ENCODE peak calls at places on chromosome 16, in nine cellular contexts. Y is prostate gland, X is ovary, U is sigmoid colon, B is esophagus squamous epithelium, K is right lobe of liver, O is stomach, N is A549, P is body of pancreas. G is an unnamed sample.

GRCh38 chr16:21224800-21225199 is 8.7 kb upstream of the ANKS4B start:
- DNase-seq in Y (no peak), X (no peak), U (no peak), B (no peak), K (no peak), O (no peak), N (no peak), P (no peak), G (peak; percentile 9)

GRCh38 chr16:84266451-84266850 is 26.6 kb upstream of the KCNG4 start:
- DNase-seq in Y (no peak), X (no peak), U (no peak), B (no peak), K (peak; percentile 87), O (no peak), N (peak; percentile 74), P (peak; percentile 25), G (peak; percentile 65)

GRCh38 chr16:84357191-84357651 is 11.1 kb upstream of the ATP2C2 start:
- DNase-seq in Y (peak; percentile 50), X (no peak), U (no peak), B (no peak), K (no peak), O (no peak), N (no peak), P (no peak), G (no peak)

GRCh38 chr16:19559242-19559910 is 3.9 kb downstream of the VPS35L start:
- DNase-seq in Y (peak; percentile 36), X (no peak), U (no peak), B (no peak), K (no peak), O (no peak), N (peak; percentile 35), P (no peak), G (peak; percentile 65)

GRCh38 chr16:16022683-16023064 is 73.3 kb downstream of the ABCC1 start:
- DNase-seq in Y (no peak), X (no peak), U (no peak), B (no peak), K (no peak), O (no peak), N (no peak), P (no peak), G (peak; percentile 92)

GRCh38 chr16:77961811-77962210 is 60.5 kb upstream of the CLEC3A start:
- DNase-seq in Y (no peak), X (no peak), U (no peak), B (no peak), K (no peak), O (no peak), N (no peak), P (no peak), G (no peak)

GRCh38 chr16:28277537-28278388 is 14.6 kb upstream of the SBK1 start:
- DNase-seq in Y (peak; percentile 82), X (peak; percentile 87), U (peak; percentile 92), B (peak; percentile 59), K (peak; percentile 93), O (peak; percentile 91), N (peak; percentile 69), P (peak; percentile 91), G (peak; percentile 87)

GRCh38 chr16:66207139-66207863 is 159.2 kb upstream of the CDH5 start:
- DNase-seq in Y (no peak), X (no peak), U (no peak), B (no peak), K (no peak), O (no peak), N (no peak), P (no peak), G (no peak)

GRCh38 chr16:50252082-50252611 is 14.2 kb upstream of the ADCY7 start:
- DNase-seq in Y (no peak), X (no peak), U (no peak), B (no peak), K (no peak), O (no peak), N (no peak), P (no peak), G (no peak)

GRCh38 chr16:50255538-50255937 is 10.8 kb upstream of the ADCY7 start:
- DNase-seq in Y (no peak), X (no peak), U (no peak), B (no peak), K (no peak), O (no peak), N (no peak), P (no peak), G (no peak)

GRCh38 chr16:50253511-50253903 is 12.8 kb upstream of the ADCY7 start:
- DNase-seq in Y (no peak), X (no peak), U (no peak), B (no peak), K (no peak), O (no peak), N (no peak), P (no peak), G (no peak)

GRCh38 chr16:50252874-50253510 is 13.4 kb upstream of the ADCY7 start:
- DNase-seq in Y (no peak), X (no peak), U (no peak), B (no peak), K (no peak), O (no peak), N (no peak), P (no peak), G (no peak)

DNA sequence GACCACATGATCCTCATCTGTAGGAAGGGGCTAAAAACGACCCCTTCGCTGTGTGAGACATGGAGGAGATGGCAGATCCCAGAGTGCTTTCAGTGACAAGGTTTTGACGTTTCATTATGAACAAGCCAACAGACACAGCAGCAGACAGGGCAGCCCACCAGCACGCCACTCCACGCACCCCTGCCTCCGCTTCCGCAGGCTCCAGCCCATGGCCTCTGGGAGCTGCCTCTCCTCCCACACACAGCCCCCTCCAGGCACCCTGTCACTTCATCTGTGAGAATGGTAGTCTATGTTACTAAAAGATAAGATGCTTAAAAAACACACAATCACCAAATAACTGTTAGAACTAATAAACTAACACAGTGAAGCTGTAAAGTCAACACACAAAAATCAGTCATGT is 12.3 kb upstream of the ADCY7 start:
- DNase-seq in Y (no peak), X (no peak), U (no peak), B (no peak), K (no peak), O (no peak), N (no peak), P (no peak), G (peak; percentile 50)
- TF ChIP-seq POLR2A in Y (no peak), X (no peak), U (no peak), B (no peak), K (no peak), O (no peak), N (no peak), P (no peak), G (peak; percentile 45)

DNA sequence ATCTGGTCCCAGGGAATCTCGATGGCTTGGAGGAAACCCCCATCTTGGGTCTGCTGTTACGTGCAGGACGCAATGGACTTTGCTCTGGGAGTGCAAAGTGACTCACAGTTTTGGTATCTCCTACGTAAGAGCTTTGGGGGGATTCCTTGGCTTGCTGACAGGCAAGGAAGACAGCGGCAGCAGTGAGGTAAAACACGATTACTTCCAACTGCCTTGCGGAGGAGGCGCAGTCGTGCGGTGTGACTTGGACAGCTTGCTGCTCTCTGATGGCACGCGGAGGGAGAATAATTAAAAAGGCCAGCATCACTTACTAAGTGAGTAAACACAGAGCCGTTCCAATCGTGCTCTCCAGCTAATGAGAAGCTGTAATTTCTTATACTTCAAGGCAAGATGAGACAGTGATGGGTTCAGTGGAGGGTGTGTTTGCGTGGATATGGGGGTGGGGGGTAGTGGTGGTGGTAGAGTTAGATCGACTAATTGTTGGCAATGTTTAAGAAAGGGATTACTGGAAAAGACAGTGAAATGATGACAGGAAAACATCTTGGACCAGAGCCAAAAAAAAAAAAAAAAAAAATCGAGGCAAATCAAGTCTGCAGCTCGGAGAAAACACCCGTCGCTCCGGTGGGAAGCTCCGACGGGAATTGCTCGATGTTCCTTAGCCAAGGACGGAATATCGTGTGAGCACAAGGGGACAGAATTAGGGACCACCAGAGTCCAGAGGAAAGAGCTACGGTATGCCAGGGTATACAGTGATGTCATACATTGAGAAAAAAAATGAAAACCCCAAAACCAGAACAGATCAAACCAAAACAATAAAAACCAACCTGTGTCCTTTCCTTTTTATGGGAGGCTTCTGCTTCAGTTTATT is 184.9 kb upstream of the ZFHX3 start:
- DNase-seq in Y (no peak), X (peak; percentile 64), U (peak; percentile 84), B (no peak), K (no peak), O (no peak), N (peak; percentile 56), P (peak; percentile 61), G (no peak)
- TF ChIP-seq POLR2A in Y (no peak), X (no peak), U (no peak), B (no peak), K (no peak), O (no peak), N (no peak), P (no peak), G (no peak)

GRCh38 chr16:50024684-50025543 is at the start of gene CNEP1R1:
- DNase-seq in Y (peak; percentile 95), X (peak; percentile 94), U (peak; percentile 98), B (peak; percentile 80), K (peak; percentile 96), O (peak; percentile 93), N (peak; percentile 98), P (peak; percentile 94), G (peak; percentile 98)
- TF ChIP-seq POLR2A in Y (peak; percentile 49), X (no peak), U (peak; percentile 53), B (no peak), K (peak; percentile 68), O (no peak), N (peak; percentile 87), P (peak; percentile 70), G (peak; percentile 42)

GRCh38 chr16:87841608-87842208 is 27.6 kb downstream of the SLC7A5 start:
- DNase-seq in Y (no peak), X (no peak), U (no peak), B (no peak), K (peak; percentile 95), O (peak; percentile 65), N (no peak), P (no peak), G (no peak)

GRCh38 chr16:87838643-87839541 is 30.4 kb downstream of the SLC7A5 start:
- DNase-seq in Y (no peak), X (no peak), U (no peak), B (no peak), K (peak; percentile 91), O (peak; percentile 81), N (no peak), P (peak; percentile 42), G (no peak)

GRCh38 chr16:87840462-87840978 is 28.8 kb downstream of the SLC7A5 start:
- DNase-seq in Y (no peak), X (no peak), U (no peak), B (no peak), K (no peak), O (no peak), N (no peak), P (no peak), G (no peak)

GRCh38 chr16:87837627-87838289 is 31.5 kb downstream of the SLC7A5 start:
- DNase-seq in Y (no peak), X (no peak), U (no peak), B (no peak), K (peak; percentile 86), O (no peak), N (no peak), P (no peak), G (no peak)

DNA sequence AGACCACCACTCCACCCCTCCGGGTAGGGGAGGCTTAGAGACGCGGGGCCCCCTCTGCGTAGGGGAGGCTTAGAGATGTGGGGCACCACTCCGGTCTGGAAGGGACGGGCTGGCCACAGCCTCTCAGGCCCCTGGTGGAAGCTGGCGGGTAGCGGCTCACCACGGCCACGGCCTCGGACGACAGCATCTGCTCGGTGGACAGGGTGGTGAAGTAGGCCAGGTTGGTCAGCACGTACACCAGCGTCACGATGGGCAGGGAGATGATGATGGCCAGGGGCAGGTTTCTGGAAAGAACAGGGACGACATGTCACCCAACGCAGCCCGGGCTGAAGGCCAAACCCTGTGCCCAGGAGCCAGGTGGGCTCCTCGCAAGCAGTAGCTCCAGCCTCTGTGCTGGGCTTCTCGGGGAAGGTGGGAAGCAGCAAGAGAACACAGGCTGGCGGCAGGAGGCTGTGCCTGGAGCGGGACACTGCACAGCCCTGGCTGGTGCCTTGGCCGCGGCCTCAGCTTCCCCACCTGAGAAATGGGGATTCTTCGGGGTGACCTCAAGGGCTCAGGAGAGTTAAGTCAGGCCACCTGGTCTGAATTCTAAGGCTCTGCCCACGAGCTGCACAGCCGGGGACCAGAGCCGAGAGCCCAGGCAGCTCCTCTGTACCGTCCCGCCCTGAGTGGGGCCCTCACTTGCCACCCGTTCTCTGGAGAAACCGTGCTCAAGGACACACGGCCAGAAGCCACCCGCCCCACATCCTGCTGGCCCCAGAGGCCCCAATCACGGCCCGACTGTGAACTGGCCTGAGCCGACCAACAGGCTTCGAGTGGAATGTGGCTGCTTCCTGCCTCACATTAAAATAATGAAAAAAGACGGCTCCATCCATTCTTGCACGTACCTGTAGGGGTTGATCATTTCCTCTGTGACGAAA is 29.5 kb downstream of the SLC7A5 start:
- DNase-seq in Y (no peak), X (no peak), U (no peak), B (no peak), K (peak; percentile 70), O (no peak), N (no peak), P (no peak), G (no peak)
- TF ChIP-seq POLR2A in Y (no peak), X (no peak), U (no peak), B (no peak), K (no peak), O (no peak), N (peak; percentile 14), P (no peak), G (no peak)